ENCODE peak calls at places on chromosomes 3 and 15, in six cellular contexts. One of them, this sample, is unnamed.

GRCh38 chr3:171385086-171385485 is 75.1 kb downstream of the TNIK start:
- DNase-seq in adipocyte: no peak
- DNase-seq in adrenal gland: no peak
- DNase-seq in CD8-positive, alpha-beta T cell: no peak
- DNase-seq in stimulated activated CD4-positive, alpha-beta T cell treated with anti-CD3 and anti-CD28 coated beads, Interleukin-4, amount 100 ng/mL, for 48 hours: no peak
- DNase-seq in stimulated activated naive B cell treated with anti-CD40 and anti-IgM and Interleukin-4, amounts not matched to agents 10 μg/mL and 1 μg/mL and 100 μg/mL, for 72 hours: no peak
- DNase-seq in this sample: no peak

GRCh38 chr3:119778176-119778575 is 3.7 kb upstream of the NR1I2 start:
- DNase-seq in adipocyte: no peak
- DNase-seq in adrenal gland: no peak
- DNase-seq in CD8-positive, alpha-beta T cell: no peak
- DNase-seq in stimulated activated CD4-positive, alpha-beta T cell treated with anti-CD3 and anti-CD28 coated beads, Interleukin-4, amount 100 ng/mL, for 48 hours: no peak
- DNase-seq in stimulated activated naive B cell treated with anti-CD40 and anti-IgM and Interleukin-4, amounts not matched to agents 10 μg/mL and 1 μg/mL and 100 μg/mL, for 72 hours: no peak
- DNase-seq in this sample: no peak

GRCh38 chr15:62940755-62941361 is 101.7 kb upstream of the TPM1 start:
- DNase-seq in adipocyte: peak; percentile 96
- DNase-seq in adrenal gland: peak; percentile 68
- DNase-seq in CD8-positive, alpha-beta T cell: no peak
- DNase-seq in stimulated activated CD4-positive, alpha-beta T cell treated with anti-CD3 and anti-CD28 coated beads, Interleukin-4, amount 100 ng/mL, for 48 hours: peak; percentile 17
- DNase-seq in stimulated activated naive B cell treated with anti-CD40 and anti-IgM and Interleukin-4, amounts not matched to agents 10 μg/mL and 1 μg/mL and 100 μg/mL, for 72 hours: no peak
- DNase-seq in this sample: no peak

GRCh38 chr3:14297784-14298236 is 104.6 kb upstream of the SLC6A6 start:
- DNase-seq in adipocyte: no peak
- DNase-seq in adrenal gland: peak; percentile 71
- DNase-seq in CD8-positive, alpha-beta T cell: no peak
- DNase-seq in stimulated activated CD4-positive, alpha-beta T cell treated with anti-CD3 and anti-CD28 coated beads, Interleukin-4, amount 100 ng/mL, for 48 hours: no peak
- DNase-seq in stimulated activated naive B cell treated with anti-CD40 and anti-IgM and Interleukin-4, amounts not matched to agents 10 μg/mL and 1 μg/mL and 100 μg/mL, for 72 hours: no peak
- DNase-seq in this sample: no peak

GRCh38 chr3:155428558-155428957 is 135.1 kb upstream of the STRIT1 start:
- DNase-seq in adipocyte: no peak
- DNase-seq in adrenal gland: no peak
- DNase-seq in CD8-positive, alpha-beta T cell: no peak
- DNase-seq in stimulated activated CD4-positive, alpha-beta T cell treated with anti-CD3 and anti-CD28 coated beads, Interleukin-4, amount 100 ng/mL, for 48 hours: no peak
- DNase-seq in stimulated activated naive B cell treated with anti-CD40 and anti-IgM and Interleukin-4, amounts not matched to agents 10 μg/mL and 1 μg/mL and 100 μg/mL, for 72 hours: no peak
- DNase-seq in this sample: no peak

GRCh38 chr3:18597919-18598318 is 172.8 kb upstream of the SATB1 start:
- DNase-seq in adipocyte: no peak
- DNase-seq in adrenal gland: no peak
- DNase-seq in CD8-positive, alpha-beta T cell: no peak
- DNase-seq in stimulated activated CD4-positive, alpha-beta T cell treated with anti-CD3 and anti-CD28 coated beads, Interleukin-4, amount 100 ng/mL, for 48 hours: no peak
- DNase-seq in stimulated activated naive B cell treated with anti-CD40 and anti-IgM and Interleukin-4, amounts not matched to agents 10 μg/mL and 1 μg/mL and 100 μg/mL, for 72 hours: no peak
- DNase-seq in this sample: no peak

GRCh38 chr3:107710851-107711250 is 188.1 kb downstream of the BBX start:
- DNase-seq in adipocyte: peak; percentile 15
- DNase-seq in adrenal gland: peak; percentile 78
- DNase-seq in CD8-positive, alpha-beta T cell: no peak
- DNase-seq in stimulated activated CD4-positive, alpha-beta T cell treated with anti-CD3 and anti-CD28 coated beads, Interleukin-4, amount 100 ng/mL, for 48 hours: no peak
- DNase-seq in stimulated activated naive B cell treated with anti-CD40 and anti-IgM and Interleukin-4, amounts not matched to agents 10 μg/mL and 1 μg/mL and 100 μg/mL, for 72 hours: no peak
- DNase-seq in this sample: no peak

GRCh38 chr15:60507596-60508424 is 28.9 kb upstream of the ICE2 start:
- DNase-seq in adipocyte: peak; percentile 75
- DNase-seq in adrenal gland: peak; percentile 44
- DNase-seq in CD8-positive, alpha-beta T cell: peak; percentile 50
- DNase-seq in stimulated activated CD4-positive, alpha-beta T cell treated with anti-CD3 and anti-CD28 coated beads, Interleukin-4, amount 100 ng/mL, for 48 hours: peak; percentile 45
- DNase-seq in stimulated activated naive B cell treated with anti-CD40 and anti-IgM and Interleukin-4, amounts not matched to agents 10 μg/mL and 1 μg/mL and 100 μg/mL, for 72 hours: peak; percentile 35
- DNase-seq in this sample: peak; percentile 43

GRCh38 chr15:60791216-60791615 is 312.3 kb upstream of the ICE2 start:
- DNase-seq in adipocyte: no peak
- DNase-seq in adrenal gland: no peak
- DNase-seq in CD8-positive, alpha-beta T cell: no peak
- DNase-seq in stimulated activated CD4-positive, alpha-beta T cell treated with anti-CD3 and anti-CD28 coated beads, Interleukin-4, amount 100 ng/mL, for 48 hours: no peak
- DNase-seq in stimulated activated naive B cell treated with anti-CD40 and anti-IgM and Interleukin-4, amounts not matched to agents 10 μg/mL and 1 μg/mL and 100 μg/mL, for 72 hours: no peak
- DNase-seq in this sample: no peak

GRCh38 chr3:176431986-176432385 is 765.3 kb downstream of the TBL1XR1 start:
- DNase-seq in adipocyte: no peak
- DNase-seq in adrenal gland: no peak
- DNase-seq in CD8-positive, alpha-beta T cell: no peak
- DNase-seq in stimulated activated CD4-positive, alpha-beta T cell treated with anti-CD3 and anti-CD28 coated beads, Interleukin-4, amount 100 ng/mL, for 48 hours: no peak
- DNase-seq in stimulated activated naive B cell treated with anti-CD40 and anti-IgM and Interleukin-4, amounts not matched to agents 10 μg/mL and 1 μg/mL and 100 μg/mL, for 72 hours: no peak
- DNase-seq in this sample: no peak

GRCh38 chr3:171181907-171182690 is 155.6 kb upstream of the SLC2A2 start:
- DNase-seq in adipocyte: no peak
- DNase-seq in adrenal gland: peak; percentile 45
- DNase-seq in CD8-positive, alpha-beta T cell: no peak
- DNase-seq in stimulated activated CD4-positive, alpha-beta T cell treated with anti-CD3 and anti-CD28 coated beads, Interleukin-4, amount 100 ng/mL, for 48 hours: no peak
- DNase-seq in stimulated activated naive B cell treated with anti-CD40 and anti-IgM and Interleukin-4, amounts not matched to agents 10 μg/mL and 1 μg/mL and 100 μg/mL, for 72 hours: no peak
- DNase-seq in this sample: no peak

GRCh38 chr3:58249358-58250092 is 11.9 kb downstream of the ABHD6 start:
- DNase-seq in adipocyte: no peak
- DNase-seq in adrenal gland: no peak
- DNase-seq in CD8-positive, alpha-beta T cell: no peak
- DNase-seq in stimulated activated CD4-positive, alpha-beta T cell treated with anti-CD3 and anti-CD28 coated beads, Interleukin-4, amount 100 ng/mL, for 48 hours: no peak
- DNase-seq in stimulated activated naive B cell treated with anti-CD40 and anti-IgM and Interleukin-4, amounts not matched to agents 10 μg/mL and 1 μg/mL and 100 μg/mL, for 72 hours: no peak
- DNase-seq in this sample: no peak

GRCh38 chr3:136783708-136784191 is 31.6 kb upstream of the STAG1 start:
- DNase-seq in adipocyte: peak; percentile 12
- DNase-seq in adrenal gland: no peak
- DNase-seq in CD8-positive, alpha-beta T cell: no peak
- DNase-seq in stimulated activated CD4-positive, alpha-beta T cell treated with anti-CD3 and anti-CD28 coated beads, Interleukin-4, amount 100 ng/mL, for 48 hours: no peak
- DNase-seq in stimulated activated naive B cell treated with anti-CD40 and anti-IgM and Interleukin-4, amounts not matched to agents 10 μg/mL and 1 μg/mL and 100 μg/mL, for 72 hours: no peak
- DNase-seq in this sample: no peak

This sample was measured in activated T-helper 2 cell treated with anti-CD3 and anti-CD28 coated beads, Interferon-gamma antibody, Interleukin-2, Interleukin-4, amounts not matched to agents 10 μg/mL and 5 μg/mL and 100 μg/mL, durations not matched to agents 14 hours and 24 hours and 36 hours.